ENCODE peak calls at places on chromosomes 1 and 21, in six cellular contexts. S, D, N, J, G and O are unnamed samples.

GRCh38 chr1:48870596-48870995 is 93.9 kb upstream of the BEND5 start:
- DNase-seq in N (peak), G (no peak), J (no peak), D (no peak), S (no peak), O (no peak)

GRCh38 chr1:108663074-108663473 is 2.2 kb upstream of the HENMT1 start:
- DNase-seq in G (no peak), N (no peak), S (no peak), D (no peak), J (no peak), O (no peak)

GRCh38 chr1:36845802-36846201 is 188.5 kb downstream of the GRIK3 start:
- DNase-seq in S (no peak), N (no peak), D (no peak), G (no peak), J (no peak), O (no peak)

GRCh38 chr1:153942766-153943549 is 3.6 kb downstream of the DENND4B start:
- DNase-seq in N (no peak), J (no peak), S (no peak), D (no peak), G (no peak), O (no peak)

GRCh38 chr1:68111804-68112436 is 61.5 kb upstream of the DIRAS3 start:
- DNase-seq in D (peak), S (peak), J (no peak), N (peak), G (peak), O (peak)

GRCh38 chr1:220803401-220804201 is 16.9 kb downstream of the MTARC1 start:
- DNase-seq in J (no peak), S (no peak), D (peak), G (peak), N (peak), O (no peak)

GRCh38 chr1:212630159-212630900 is 21.8 kb downstream of the ATF3 start:
- DNase-seq in S (no peak), D (peak), N (peak), G (no peak), J (peak), O (peak)

GRCh38 chr21:46100020-46100419 is 2.1 kb downstream of the COL6A2 start:
- DNase-seq in S (no peak), G (no peak), N (no peak), J (no peak), D (no peak), O (no peak)

GRCh38 chr1:22639286-22639685 is 2.9 kb downstream of the C1QA start:
- DNase-seq in S (peak), D (peak), G (peak), J (no peak), N (peak), O (no peak)

GRCh38 chr1:200659269-200659668 is 10.4 kb downstream of the DDX59 start:
- DNase-seq in S (peak), D (peak), G (no peak), N (no peak), J (no peak), O (peak)

GRCh38 chr1:38123356-38123755 is 76.8 kb upstream of the POU3F1 start:
- DNase-seq in G (no peak), N (no peak), D (peak), S (no peak), J (no peak), O (no peak)

GRCh38 chr1:156964431-156964830 is 44.0 kb downstream of the LRRC71 start:
- DNase-seq in D (no peak), J (no peak), S (no peak), G (no peak), N (no peak), O (no peak)

GRCh38 chr1:208044568-208045241 is 133.8 kb upstream of the CD34 start:
- DNase-seq in J (no peak), G (no peak), D (no peak), S (no peak), N (no peak), O (no peak)

GRCh38 chr1:148334339-148335130 is 148.6 kb downstream of the PPIAL4G start:
- DNase-seq in N (peak), J (peak), S (peak), D (peak), G (peak), O (peak)

GRCh38 chr1:234611153-234611798 is 1.3 kb upstream of the IRF2BP2 start:
- DNase-seq in D (no peak), G (peak), S (no peak), J (no peak), N (no peak), O (peak)